ENCODE peak calls at places on chromosome 9, in seven cellular contexts. One of them, this sample, is unnamed.

GRCh38 chr9:70760228-70760627 is 345.8 kb upstream of the KLF9 start:
- DNase-seq in naive B cell: no peak
- DNase-seq in M059J: no peak
- DNase-seq in fibroblast of pulmonary artery: no peak
- DNase-seq in NCI-H524: no peak
- DNase-seq in frontal cortex: no peak
- DNase-seq in iPS DF 6.9: no peak
- DNase-seq in this sample: no peak

GRCh38 chr9:134991808-134992754 is 74.4 kb upstream of the FCN1 start:
- DNase-seq in NCI-H524: no peak
- DNase-seq in M059J: no peak
- DNase-seq in naive B cell: no peak
- DNase-seq in iPS DF 6.9: no peak
- DNase-seq in frontal cortex: no peak
- DNase-seq in fibroblast of pulmonary artery: no peak
- DNase-seq in this sample: peak; percentile 7

GRCh38 chr9:25261445-25261844 is 416.8 kb downstream of the TUSC1 start:
- DNase-seq in naive B cell: no peak
- DNase-seq in fibroblast of pulmonary artery: no peak
- DNase-seq in M059J: no peak
- DNase-seq in iPS DF 6.9: no peak
- DNase-seq in NCI-H524: no peak
- DNase-seq in frontal cortex: no peak
- DNase-seq in this sample: no peak

GRCh38 chr9:16728128-16728505 is 142.4 kb downstream of the BNC2 start:
- DNase-seq in iPS DF 6.9: no peak
- DNase-seq in naive B cell: no peak
- DNase-seq in fibroblast of pulmonary artery: no peak
- DNase-seq in M059J: no peak
- DNase-seq in frontal cortex: no peak
- DNase-seq in NCI-H524: no peak
- DNase-seq in this sample: no peak

GRCh38 chr9:127569819-127570401 is 42.2 kb upstream of the STXBP1 start:
- DNase-seq in naive B cell: peak; percentile 48
- DNase-seq in fibroblast of pulmonary artery: peak; percentile 24
- DNase-seq in frontal cortex: no peak
- DNase-seq in NCI-H524: no peak
- DNase-seq in iPS DF 6.9: no peak
- DNase-seq in M059J: peak; percentile 89
- DNase-seq in this sample: no peak

GRCh38 chr9:125137200-125137599 is 6.1 kb downstream of the SCAI start:
- DNase-seq in M059J: peak; percentile 75
- DNase-seq in frontal cortex: no peak
- DNase-seq in naive B cell: no peak
- DNase-seq in iPS DF 6.9: no peak
- DNase-seq in fibroblast of pulmonary artery: no peak
- DNase-seq in NCI-H524: no peak
- DNase-seq in this sample: no peak

GRCh38 chr9:121556580-121556979 is 56.9 kb upstream of the GGTA1 start:
- DNase-seq in iPS DF 6.9: no peak
- DNase-seq in fibroblast of pulmonary artery: peak; percentile 97
- DNase-seq in NCI-H524: no peak
- DNase-seq in naive B cell: no peak
- DNase-seq in M059J: peak; percentile 100
- DNase-seq in frontal cortex: no peak
- DNase-seq in this sample: no peak

GRCh38 chr9:127554966-127555829 is 56.9 kb upstream of the STXBP1 start:
- DNase-seq in iPS DF 6.9: no peak
- DNase-seq in naive B cell: no peak
- DNase-seq in M059J: peak; percentile 71
- DNase-seq in fibroblast of pulmonary artery: no peak
- DNase-seq in NCI-H524: no peak
- DNase-seq in frontal cortex: no peak
- DNase-seq in this sample: no peak

GRCh38 chr9:133683494-133684460 is 47.6 kb downstream of the DBH start:
- DNase-seq in iPS DF 6.9: no peak
- DNase-seq in NCI-H524: no peak
- DNase-seq in naive B cell: no peak
- DNase-seq in frontal cortex: no peak
- DNase-seq in fibroblast of pulmonary artery: peak; percentile 29
- DNase-seq in M059J: no peak
- DNase-seq in this sample: no peak

GRCh38 chr9:81588148-81588874 is 101.0 kb downstream of the TLE1 start:
- DNase-seq in NCI-H524: no peak
- DNase-seq in frontal cortex: no peak
- DNase-seq in naive B cell: no peak
- DNase-seq in M059J: no peak
- DNase-seq in fibroblast of pulmonary artery: peak; percentile 61
- DNase-seq in iPS DF 6.9: no peak
- DNase-seq in this sample: no peak

GRCh38 chr9:132575005-132575609 is 7.3 kb upstream of the BARHL1 start:
- DNase-seq in M059J: peak; percentile 63
- DNase-seq in iPS DF 6.9: no peak
- DNase-seq in naive B cell: no peak
- DNase-seq in NCI-H524: peak; percentile 33
- DNase-seq in frontal cortex: peak; percentile 91
- DNase-seq in fibroblast of pulmonary artery: peak; percentile 78
- DNase-seq in this sample: peak; percentile 82

GRCh38 chr9:5500441-5501235 is 9.7 kb upstream of the PDCD1LG2 start:
- DNase-seq in M059J: peak; percentile 77
- DNase-seq in iPS DF 6.9: no peak
- DNase-seq in frontal cortex: no peak
- DNase-seq in fibroblast of pulmonary artery: peak; percentile 94
- DNase-seq in NCI-H524: no peak
- DNase-seq in naive B cell: no peak
- DNase-seq in this sample: no peak

GRCh38 chr9:5846080-5846479 is 13.2 kb upstream of the ERMP1 start:
- DNase-seq in NCI-H524: no peak
- DNase-seq in fibroblast of pulmonary artery: no peak
- DNase-seq in iPS DF 6.9: no peak
- DNase-seq in frontal cortex: no peak
- DNase-seq in M059J: no peak
- DNase-seq in naive B cell: no peak
- DNase-seq in this sample: no peak

GRCh38 chr9:130268521-130269131 is 3.1 kb downstream of the HMCN2 start:
- DNase-seq in frontal cortex: no peak
- DNase-seq in fibroblast of pulmonary artery: no peak
- DNase-seq in iPS DF 6.9: no peak
- DNase-seq in NCI-H524: peak; percentile 91
- DNase-seq in M059J: no peak
- DNase-seq in naive B cell: no peak
- DNase-seq in this sample: no peak

GRCh38 chr9:7779201-7779600 is 20.4 kb downstream of the DMAC1 start:
- DNase-seq in naive B cell: no peak
- DNase-seq in NCI-H524: no peak
- DNase-seq in frontal cortex: no peak
- DNase-seq in M059J: no peak
- DNase-seq in fibroblast of pulmonary artery: no peak
- DNase-seq in iPS DF 6.9: no peak
- DNase-seq in this sample: no peak

GRCh38 chr9:116378873-116379272 is 225.3 kb downstream of the PAPPA start:
- DNase-seq in fibroblast of pulmonary artery: no peak
- DNase-seq in NCI-H524: no peak
- DNase-seq in frontal cortex: no peak
- DNase-seq in M059J: no peak
- DNase-seq in naive B cell: no peak
- DNase-seq in iPS DF 6.9: no peak
- DNase-seq in this sample: no peak

GRCh38 chr9:108436470-108436869 is 419.3 kb downstream of the ACTL7B start:
- DNase-seq in frontal cortex: no peak
- DNase-seq in fibroblast of pulmonary artery: no peak
- DNase-seq in naive B cell: no peak
- DNase-seq in NCI-H524: no peak
- DNase-seq in M059J: no peak
- DNase-seq in iPS DF 6.9: no peak
- DNase-seq in this sample: no peak

GRCh38 chr9:114155967-114156294 is 594 bp downstream of the COL27A1 start:
- DNase-seq in naive B cell: no peak
- DNase-seq in fibroblast of pulmonary artery: no peak
- DNase-seq in iPS DF 6.9: no peak
- DNase-seq in M059J: no peak
- DNase-seq in frontal cortex: no peak
- DNase-seq in NCI-H524: no peak
- DNase-seq in this sample: no peak

GRCh38 chr9:89986190-89986589 is 381.4 kb downstream of the GADD45G start:
- DNase-seq in iPS DF 6.9: no peak
- DNase-seq in frontal cortex: no peak
- DNase-seq in fibroblast of pulmonary artery: no peak
- DNase-seq in naive B cell: no peak
- DNase-seq in NCI-H524: no peak
- DNase-seq in M059J: no peak
- DNase-seq in this sample: no peak

GRCh38 chr9:36101916-36102741 is 34.4 kb upstream of the GLIPR2 start:
- DNase-seq in naive B cell: no peak
- DNase-seq in iPS DF 6.9: no peak
- DNase-seq in frontal cortex: no peak
- DNase-seq in M059J: peak; percentile 100
- DNase-seq in fibroblast of pulmonary artery: peak; percentile 97
- DNase-seq in NCI-H524: no peak
- DNase-seq in this sample: no peak

GRCh38 chr9:36855443-36856315 is 178.4 kb downstream of the PAX5 start:
- DNase-seq in NCI-H524: no peak
- DNase-seq in frontal cortex: no peak
- DNase-seq in M059J: peak; percentile 54
- DNase-seq in fibroblast of pulmonary artery: peak; percentile 6
- DNase-seq in iPS DF 6.9: peak; percentile 63
- DNase-seq in naive B cell: no peak
- DNase-seq in this sample: no peak

GRCh38 chr9:136655244-136656225 is 7.2 kb upstream of the EGFL7 start:
- DNase-seq in NCI-H524: no peak
- DNase-seq in frontal cortex: no peak
- DNase-seq in M059J: no peak
- DNase-seq in naive B cell: no peak
- DNase-seq in iPS DF 6.9: no peak
- DNase-seq in fibroblast of pulmonary artery: peak; percentile 69
- DNase-seq in this sample: no peak

GRCh38 chr9:71944754-71945409 is 33.4 kb downstream of the C9orf85 start:
- DNase-seq in fibroblast of pulmonary artery: no peak
- DNase-seq in M059J: peak; percentile 13
- DNase-seq in NCI-H524: no peak
- DNase-seq in naive B cell: no peak
- DNase-seq in frontal cortex: no peak
- DNase-seq in iPS DF 6.9: no peak
- DNase-seq in this sample: no peak

GRCh38 chr9:136327313-136327971 is at the start of gene GPSM1:
- DNase-seq in fibroblast of pulmonary artery: peak; percentile 55
- DNase-seq in NCI-H524: no peak
- DNase-seq in frontal cortex: peak; percentile 98
- DNase-seq in naive B cell: peak; percentile 51
- DNase-seq in iPS DF 6.9: no peak
- DNase-seq in M059J: peak; percentile 38
- DNase-seq in this sample: no peak

GRCh38 chr9:35912791-35913400 is 3.6 kb downstream of the SPAAR start:
- DNase-seq in fibroblast of pulmonary artery: no peak
- DNase-seq in naive B cell: no peak
- DNase-seq in frontal cortex: no peak
- DNase-seq in iPS DF 6.9: no peak
- DNase-seq in NCI-H524: no peak
- DNase-seq in M059J: no peak
- DNase-seq in this sample: no peak

This sample was measured in dorsolateral prefrontal cortex.